ENCODE peak calls at places on chromosome 1, in seven cellular contexts. B is GM04504; V is HFFc6; D is CD4-positive, CD25-positive, alpha-beta regulatory T cell; H is central memory CD8-positive, alpha-beta T cell; P is NCI-H2029 treated with DMSO at 0.1 percent for 48 hours; K is CD4-positive, alpha-beta memory T cell. R is an unnamed sample.

GRCh38 chr1:51572365-51572764 is 44.5 kb upstream of the OSBPL9 start:
- DNase-seq in B (no peak), V (no peak), D (no peak), H (no peak), P (no peak), K (no peak), R (no peak)

GRCh38 chr1:27668808-27669723 is 2.9 kb downstream of the IFI6 start:
- DNase-seq in B (no peak), V (peak; percentile 46), D (peak; percentile 87), H (peak; percentile 91), P (peak; percentile 6), K (peak; percentile 87), R (peak; percentile 69)

GRCh38 chr1:66166746-66167145 is 367.2 kb upstream of the SGIP1 start:
- DNase-seq in B (no peak), V (no peak), D (no peak), H (no peak), P (no peak), K (no peak), R (no peak)

GRCh38 chr1:29052100-29052499 is 71.6 kb downstream of the TMEM200B start:
- DNase-seq in B (no peak), V (no peak), D (no peak), H (no peak), P (no peak), K (no peak), R (peak; percentile 29)

GRCh38 chr1:3668585-3669300 is 16.4 kb downstream of the TP73 start:
- DNase-seq in B (peak; percentile 4), V (no peak), D (no peak), H (no peak), P (no peak), K (no peak), R (peak; percentile 32)

GRCh38 chr1:228413241-228414010 is 3.2 kb downstream of the TRIM17 start:
- DNase-seq in B (no peak), V (no peak), D (no peak), H (no peak), P (no peak), K (no peak), R (no peak)

GRCh38 chr1:99595441-99595840 is 50.5 kb upstream of the PALMD start:
- DNase-seq in B (no peak), V (no peak), D (no peak), H (no peak), P (no peak), K (no peak), R (no peak)

GRCh38 chr1:62452951-62453350 is 16.1 kb downstream of the USP1 start:
- DNase-seq in B (no peak), V (peak; percentile 60), D (no peak), H (no peak), P (no peak), K (no peak), R (peak; percentile 39)

GRCh38 chr1:61450454-61451213 is 274.3 kb downstream of the TM2D1 start:
- DNase-seq in B (no peak), V (no peak), D (no peak), H (no peak), P (no peak), K (no peak), R (peak; percentile 40)

GRCh38 chr1:156421939-156422601 is 53.1 kb downstream of the RHBG start:
- DNase-seq in B (no peak), V (no peak), D (no peak), H (no peak), P (no peak), K (no peak), R (no peak)

GRCh38 chr1:88286716-88287115 is 397.4 kb upstream of the PKN2 start:
- DNase-seq in B (no peak), V (no peak), D (no peak), H (no peak), P (no peak), K (no peak), R (no peak)

GRCh38 chr1:48093147-48093546 is 96.0 kb upstream of the TRABD2B start:
- DNase-seq in B (no peak), V (no peak), D (no peak), H (no peak), P (peak; percentile 33), K (no peak), R (no peak)

GRCh38 chr1:54564312-54565112 is 16.5 kb downstream of the ACOT11 start:
- DNase-seq in B (no peak), V (no peak), D (no peak), H (no peak), P (peak; percentile 98), K (no peak), R (no peak)

GRCh38 chr1:11198851-11199628 is 9.9 kb downstream of the ANGPTL7 start:
- DNase-seq in B (no peak), V (no peak), D (no peak), H (no peak), P (no peak), K (no peak), R (no peak)

GRCh38 chr1:151713874-151714273 is 2.7 kb downstream of the CELF3 start:
- DNase-seq in B (no peak), V (no peak), D (no peak), H (no peak), P (no peak), K (no peak), R (no peak)

GRCh38 chr1:21518774-21519455 is 9.7 kb downstream of the ALPL start:
- DNase-seq in B (no peak), V (no peak), D (no peak), H (no peak), P (no peak), K (no peak), R (no peak)

GRCh38 chr1:28159243-28159642 is 17.2 kb downstream of the PTAFR start:
- DNase-seq in B (no peak), V (no peak), D (no peak), H (no peak), P (no peak), K (no peak), R (no peak)

GRCh38 chr1:203586495-203586894 is 40.1 kb upstream of the ATP2B4 start:
- DNase-seq in B (no peak), V (no peak), D (no peak), H (no peak), P (no peak), K (no peak), R (no peak)

GRCh38 chr1:117605164-117605810 is 561 bp upstream of the TENT5C start:
- DNase-seq in B (no peak), V (peak; percentile 21), D (no peak), H (no peak), P (no peak), K (no peak), R (peak; percentile 10)

GRCh38 chr1:42431514-42431913 is 24.3 kb downstream of the ZMYND12 start:
- DNase-seq in B (no peak), V (no peak), D (no peak), H (no peak), P (no peak), K (no peak), R (no peak)

GRCh38 chr1:110411173-110411572 is 3.7 kb upstream of the LAMTOR5 start:
- DNase-seq in B (no peak), V (no peak), D (no peak), H (no peak), P (no peak), K (no peak), R (no peak)

GRCh38 chr1:207821464-207822045 is 69.7 kb downstream of the CD46 start:
- DNase-seq in B (no peak), V (no peak), D (no peak), H (no peak), P (no peak), K (no peak), R (no peak)

GRCh38 chr1:230849451-230850194 is 18.7 kb downstream of the C1orf198 start:
- DNase-seq in B (peak; percentile 87), V (peak; percentile 93), D (no peak), H (no peak), P (peak; percentile 64), K (no peak), R (peak; percentile 95)